ENCODE peak calls at places on chromosomes 12 and 14, in nine cellular contexts. I is DMS 273 treated with DMSO at 0.1 percent for 48 hours; X is HTR-8/SVneo; T is H4; K is activated T-helper 9 cell treated with anti-CD3 and anti-CD28 coated beads, Interleukin-2, amount 50 U/mL, for 16 hours; L is ureter; R is IMR-90; N is Caki2; V is cardiac fibroblast. E is an unnamed sample.

GRCh38 chr14:76985021-76985420 is 43.5 kb downstream of the IRF2BPL start:
- DNase-seq in K (no peak), V (no peak), T (no peak), I (no peak), N (no peak), L (no peak), X (no peak), R (peak), E (no peak)

GRCh38 chr14:37650356-37651037 is 55.1 kb downstream of the TTC6 start:
- DNase-seq in N (no peak), T (peak), K (no peak), V (no peak), L (no peak), X (no peak), R (peak), I (no peak), E (no peak)

GRCh38 chr12:62724947-62725447 is 210.0 kb downstream of the PPM1H start:
- DNase-seq in T (peak), L (peak), N (peak), I (no peak), R (peak), K (no peak), X (peak), V (peak), E (peak)

GRCh38 chr14:104383088-104383805 is 196.3 kb upstream of the C14orf180 start:
- DNase-seq in L (no peak), R (no peak), T (no peak), N (no peak), X (no peak), I (peak), V (no peak), K (no peak), E (no peak)

GRCh38 chr14:55418411-55418810 is 6.8 kb upstream of the ATG14 start:
- DNase-seq in V (no peak), N (no peak), L (no peak), X (no peak), T (no peak), K (no peak), I (no peak), R (no peak), E (no peak)

GRCh38 chr14:68970096-68970612 is 8.9 kb downstream of the ACTN1 start:
- DNase-seq in R (no peak), X (no peak), N (no peak), L (no peak), K (no peak), V (no peak), I (no peak), T (no peak), E (no peak)

GRCh38 chr14:100144996-100145646 is 14.3 kb downstream of the DEGS2 start:
- DNase-seq in L (no peak), I (no peak), T (no peak), R (no peak), N (no peak), X (no peak), K (no peak), V (no peak), E (no peak)

GRCh38 chr12:48078901-48079300 is 27.0 kb downstream of the SENP1 start:
- DNase-seq in T (no peak), K (no peak), V (peak), L (no peak), I (no peak), X (no peak), R (peak), N (no peak), E (no peak)

GRCh38 chr12:28378749-28379148 is 188.5 kb downstream of the CCDC91 start:
- DNase-seq in N (no peak), K (no peak), T (peak), R (peak), X (no peak), I (no peak), L (no peak), V (peak), E (no peak)